ENCODE peak calls at places on chromosomes 5 and 9, in five cellular contexts. E is astrocyte, J is brain microvascular endothelial cell, W is IMR-90, Y is dorsolateral prefrontal cortex. O is an unnamed sample.

GRCh38 chr9:109599131-109599530 is 101.0 kb upstream of the PTPN3 start:
- DNase-seq in E (no peak), W (no peak), Y (no peak), J (no peak), O (no peak)

GRCh38 chr9:38017149-38017884 is 51.7 kb downstream of the SHB start:
- DNase-seq in J (peak; percentile 54), E (peak; percentile 91), W (peak; percentile 62), Y (peak; percentile 87), O (no peak)

GRCh38 chr5:127068771-127069330 is 4.5 kb downstream of the C5orf63 start:
- DNase-seq in J (peak; percentile 56), W (peak; percentile 47), E (peak; percentile 78), Y (no peak), O (no peak)

GRCh38 chr5:110873773-110874437 is 135.1 kb downstream of the SLC25A46 start:
- DNase-seq in E (no peak), Y (no peak), J (no peak), W (no peak), O (no peak)

GRCh38 chr5:172864747-172865146 is 30.7 kb downstream of the ERGIC1 start:
- DNase-seq in E (no peak), J (no peak), Y (no peak), W (peak; percentile 37), O (peak; percentile 71)

GRCh38 chr9:74025402-74025894 is 471.7 kb upstream of the RORB start:
- DNase-seq in J (no peak), Y (no peak), E (peak; percentile 95), W (no peak), O (peak; percentile 42)

GRCh38 chr9:86854898-86855523 is 92.3 kb downstream of the GAS1 start:
- DNase-seq in J (peak; percentile 89), Y (no peak), W (peak; percentile 96), E (peak; percentile 68), O (peak; percentile 92)

GRCh38 chr5:68332546-68332945 is 117.0 kb downstream of the PIK3R1 start:
- DNase-seq in Y (no peak), J (no peak), E (no peak), W (peak; percentile 33), O (peak; percentile 55)

GRCh38 chr9:35660966-35661413 is 2.9 kb downstream of the CCDC107 start:
- DNase-seq in J (peak; percentile 34), Y (no peak), E (no peak), W (peak; percentile 62), O (peak; percentile 41)

GRCh38 chr5:103340717-103341397 is 82.3 kb downstream of the MACIR start:
- DNase-seq in Y (no peak), E (no peak), W (peak; percentile 11), J (peak; percentile 68), O (no peak)

GRCh38 chr5:119439140-119439625 is 13.1 kb upstream of the HSD17B4 start:
- DNase-seq in W (no peak), Y (no peak), E (no peak), J (no peak), O (no peak)

GRCh38 chr5:1769752-1770442 is 29.7 kb downstream of the MRPL36 start:
- DNase-seq in E (no peak), Y (no peak), J (no peak), W (no peak), O (no peak)

GRCh38 chr9:134469041-134469875 is 143.0 kb downstream of the RXRA start:
- DNase-seq in Y (no peak), J (no peak), E (peak; percentile 26), W (no peak), O (no peak)

GRCh38 chr5:74575741-74576538 is 64.6 kb downstream of the ENC1 start:
- DNase-seq in Y (no peak), W (peak; percentile 85), E (peak; percentile 93), J (peak; percentile 78), O (peak; percentile 70)

GRCh38 chr9:12760758-12761157 is 14.1 kb upstream of the LURAP1L start:
- DNase-seq in E (no peak), W (peak; percentile 23), J (no peak), Y (no peak), O (peak; percentile 45)

GRCh38 chr5:6820851-6821479 is 107.7 kb downstream of the TENT4A start:
- DNase-seq in J (no peak), E (no peak), W (no peak), Y (no peak), O (peak; percentile 17)

GRCh38 chr9:134784612-134785305 is 95.9 kb upstream of the FCN2 start:
- DNase-seq in Y (no peak), J (no peak), E (no peak), W (no peak), O (no peak)

GRCh38 chr5:127425868-127426267 is 91.6 kb upstream of the PRRC1 start:
- DNase-seq in W (no peak), E (no peak), Y (no peak), J (no peak), O (no peak)

GRCh38 chr5:121108725-121109124 is 644.6 kb downstream of the PRR16 start:
- DNase-seq in W (no peak), J (no peak), Y (no peak), E (no peak), O (no peak)

GRCh38 chr9:80175286-80175906 is 603.6 kb downstream of the TLE4 start:
- DNase-seq in J (no peak), E (peak; percentile 6), W (peak; percentile 64), Y (no peak), O (peak; percentile 68)

GRCh38 chr9:10604927-10605326 is 7.9 kb downstream of the PTPRD start:
- DNase-seq in W (no peak), E (no peak), J (no peak), Y (no peak), O (no peak)

GRCh38 chr5:93236807-93237421 is 344.1 kb downstream of the NR2F1-AS1 start:
- DNase-seq in Y (no peak), W (peak; percentile 94), J (no peak), E (peak; percentile 69), O (peak; percentile 40)

GRCh38 chr9:4923580-4924544 is 61.2 kb upstream of the JAK2 start:
- DNase-seq in Y (no peak), E (no peak), J (no peak), W (peak; percentile 44), O (no peak)

GRCh38 chr5:112724901-112725300 is 12.8 kb upstream of the APC start:
- DNase-seq in Y (no peak), W (no peak), J (no peak), E (no peak), O (no peak)

GRCh38 chr9:37920471-37921167 is 16.7 kb upstream of the SLC25A51 start:
- DNase-seq in J (no peak), E (no peak), Y (no peak), W (no peak), O (no peak)

GRCh38 chr9:95726756-95727155 is 148.7 kb upstream of the ERCC6L2 start:
- DNase-seq in W (peak; percentile 59), J (peak; percentile 13), E (peak; percentile 34), Y (no peak), O (peak; percentile 33)

GRCh38 chr9:120997502-120997901 is 52.6 kb downstream of the C5 start:
- DNase-seq in E (no peak), J (no peak), Y (no peak), W (no peak), O (no peak)

GRCh38 chr9:995192-995591 is 18.7 kb downstream of the DMRT3 start:
- DNase-seq in Y (no peak), E (peak; percentile 4), W (no peak), J (no peak), O (no peak)

GRCh38 chr5:32538031-32538547 is 47.3 kb upstream of the SUB1 start:
- DNase-seq in E (no peak), J (no peak), W (no peak), Y (no peak), O (no peak)

DNA sequence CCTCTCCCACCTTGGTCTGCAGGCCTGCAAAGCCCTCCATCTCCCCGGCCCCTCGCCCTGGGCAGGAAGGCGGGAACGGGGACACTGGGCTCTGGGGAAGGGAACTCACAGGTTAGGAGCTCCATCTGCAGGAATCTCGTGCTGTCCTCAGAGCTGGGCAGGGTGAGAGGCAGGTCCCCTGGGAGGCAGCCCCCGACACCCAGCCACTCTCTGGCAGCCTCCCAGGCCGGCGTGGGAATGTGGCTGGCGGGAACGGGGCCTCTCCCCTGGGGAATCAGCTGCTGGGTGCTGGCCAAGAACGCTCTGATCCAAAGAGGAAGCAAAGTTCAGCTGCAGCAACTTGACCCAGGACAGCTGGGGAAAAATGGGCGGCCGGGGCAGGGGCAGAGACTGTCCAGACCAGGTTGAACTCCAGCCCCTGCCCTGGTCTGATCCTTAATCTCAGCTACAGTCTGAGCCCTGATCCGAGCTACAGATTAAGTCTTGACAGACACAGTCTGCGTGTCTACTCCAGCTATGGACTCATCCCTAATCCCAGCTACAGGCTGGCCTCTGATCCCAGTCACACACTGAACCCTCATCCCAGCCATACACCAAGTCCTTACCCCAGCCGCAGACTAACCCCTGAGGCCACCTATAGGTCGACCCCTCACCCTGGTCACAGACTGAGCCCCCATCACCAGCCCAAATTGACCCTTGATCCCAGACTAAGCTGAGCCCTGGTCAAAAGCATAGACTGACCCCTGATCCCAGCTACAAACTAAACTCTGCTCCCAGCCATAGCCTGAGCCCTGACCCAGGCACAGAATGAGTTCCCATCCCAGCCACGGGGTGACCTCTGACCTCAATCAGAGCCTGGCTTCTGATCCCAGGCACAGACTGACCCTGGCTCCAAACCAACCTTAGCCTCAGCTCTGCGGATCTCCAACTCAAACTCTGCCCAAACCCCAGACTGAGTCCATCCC is 37.3 kb upstream of the EGFL7 start:
- DNase-seq in Y (peak; percentile 44), J (peak; percentile 36), E (peak; percentile 25), W (peak; percentile 31), O (peak; percentile 64)
- TF ChIP-seq CTCF in Y (peak; percentile 78), J (peak; percentile 64), E (no peak), W (peak; percentile 59), O (peak; percentile 50)

DNA sequence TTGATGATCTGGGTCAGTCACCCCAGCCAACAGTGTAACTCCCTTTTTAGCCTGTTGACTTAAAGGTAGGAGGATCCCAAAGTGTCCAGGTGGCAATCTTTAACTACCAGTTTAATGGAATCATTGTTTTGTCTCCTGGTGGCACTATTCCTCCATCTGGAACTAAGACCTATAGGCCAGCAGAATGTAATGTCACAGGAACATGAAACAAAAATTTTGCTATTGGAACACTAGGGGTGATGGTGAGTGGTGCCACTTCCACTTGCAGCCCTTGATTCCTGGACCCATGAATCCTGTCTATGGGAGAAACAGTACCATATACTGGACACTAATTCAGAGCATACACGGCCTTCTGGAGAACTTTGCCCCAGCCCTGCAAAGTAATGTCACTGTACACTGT is 219.5 kb upstream of the RASA1 start:
- DNase-seq in W (no peak), J (no peak), E (no peak), Y (no peak), O (no peak)
- TF ChIP-seq CTCF in W (no peak), J (peak; percentile 18), E (no peak), Y (no peak), O (no peak)

GRCh38 chr9:131546336-131547084 is 1.2 kb downstream of the PRRT1B start:
- DNase-seq in E (no peak), W (peak; percentile 12), J (no peak), Y (no peak), O (no peak)
- TF ChIP-seq CTCF in E (no peak), W (no peak), J (peak; percentile 38), Y (no peak), O (no peak)

GRCh38 chr9:114261987-114262386 is 60.9 kb upstream of the ORM1 start:
- DNase-seq in Y (no peak), E (no peak), J (no peak), W (no peak), O (no peak)

GRCh38 chr9:114266969-114267368 is 55.9 kb upstream of the ORM1 start:
- DNase-seq in Y (peak; percentile 45), E (peak; percentile 81), J (no peak), W (peak; percentile 68), O (no peak)

GRCh38 chr9:114264806-114265550 is 57.9 kb upstream of the ORM1 start:
- DNase-seq in Y (no peak), J (no peak), E (no peak), W (no peak), O (no peak)

GRCh38 chr9:114261026-114261425 is 61.9 kb upstream of the ORM1 start:
- DNase-seq in Y (no peak), W (no peak), E (no peak), J (no peak), O (no peak)

GRCh38 chr9:114263853-114264510 is 58.9 kb upstream of the ORM1 start:
- DNase-seq in Y (no peak), J (no peak), E (no peak), W (no peak), O (no peak)
- TF ChIP-seq CTCF in Y (peak; percentile 29), J (peak; percentile 29), E (no peak), W (peak; percentile 34), O (peak; percentile 24)

O was measured in foreskin fibroblast.